ENCODE peak calls at places on chromosomes 11 and 22, in ten cellular contexts. Y, M, E, R, O, B, P, K, I and D are unnamed samples.

GRCh38 chr11:13448876-13449275 is 14.1 kb downstream of the BTBD10 start:
- DNase-seq in Y (no peak), M (peak), E (no peak), R (no peak), O (no peak), B (no peak), P (no peak), K (peak), I (no peak), D (no peak)

GRCh38 chr11:70573701-70574151 is 175.4 kb downstream of the CTTN start:
- DNase-seq in Y (no peak), M (no peak), E (no peak), R (no peak), O (peak), B (no peak), P (no peak), K (no peak), I (no peak), D (no peak)

GRCh38 chr11:98564233-98564632 is 456.5 kb upstream of the CNTN5 start:
- DNase-seq in Y (peak), M (no peak), E (no peak), R (no peak), O (no peak), B (no peak), P (no peak), K (no peak), I (no peak), D (no peak)

GRCh38 chr11:70084046-70084984 is 6.2 kb downstream of the ANO1 start:
- DNase-seq in Y (no peak), M (no peak), E (no peak), R (no peak), O (no peak), B (no peak), P (no peak), K (no peak), I (no peak), D (no peak)

GRCh38 chr22:18032455-18033101 is 8.2 kb upstream of the MICAL3 start:
- DNase-seq in Y (no peak), M (peak), E (no peak), R (peak), O (peak), B (no peak), P (no peak), K (no peak), I (no peak), D (no peak)

GRCh38 chr11:114621072-114621471 is 25.5 kb upstream of the NXPE4 start:
- DNase-seq in Y (no peak), M (no peak), E (no peak), R (no peak), O (no peak), B (no peak), P (no peak), K (no peak), I (no peak), D (no peak)

GRCh38 chr11:12052676-12053605 is 44.5 kb upstream of the DKK3 start:
- DNase-seq in Y (peak), M (no peak), E (no peak), R (no peak), O (no peak), B (no peak), P (no peak), K (no peak), I (peak), D (no peak)

GRCh38 chr22:19679476-19680099 is 34.7 kb upstream of the SEPTIN5 start:
- DNase-seq in Y (no peak), M (no peak), E (peak), R (no peak), O (no peak), B (peak), P (peak), K (no peak), I (peak), D (no peak)

GRCh38 chr11:107747622-107748021 is 35.8 kb upstream of the SLN start:
- DNase-seq in Y (no peak), M (no peak), E (no peak), R (no peak), O (no peak), B (no peak), P (no peak), K (no peak), I (no peak), D (no peak)

GRCh38 chr11:64126796-64127195 is 39.1 kb downstream of the MACROD1 start:
- DNase-seq in Y (no peak), M (no peak), E (no peak), R (no peak), O (no peak), B (no peak), P (no peak), K (no peak), I (no peak), D (no peak)

GRCh38 chr11:128552783-128553661 is 34.3 kb downstream of the ETS1 start:
- DNase-seq in Y (no peak), M (peak), E (no peak), R (no peak), O (no peak), B (no peak), P (no peak), K (no peak), I (no peak), D (no peak)

GRCh38 chr11:14905104-14906033 is 13.3 kb upstream of the CYP2R1 start:
- DNase-seq in Y (no peak), M (peak), E (peak), R (no peak), O (peak), B (peak), P (peak), K (no peak), I (no peak), D (no peak)

GRCh38 chr11:44334356-44335004 is 24.5 kb upstream of the ALX4 start:
- DNase-seq in Y (no peak), M (no peak), E (no peak), R (no peak), O (peak), B (no peak), P (no peak), K (no peak), I (no peak), D (no peak)

GRCh38 chr22:30427871-30428270 is 2.3 kb downstream of the MTFP1 start:
- DNase-seq in Y (no peak), M (peak), E (no peak), R (no peak), O (no peak), B (no peak), P (no peak), K (no peak), I (no peak), D (no peak)

GRCh38 chr11:19018901-19019300 is 41.6 kb downstream of the MRGPRX2 start:
- DNase-seq in Y (no peak), M (no peak), E (no peak), R (no peak), O (no peak), B (no peak), P (no peak), K (no peak), I (peak), D (peak)

GRCh38 chr11:112961751-112962747 is 829 bp downstream of the NCAM1 start:
- DNase-seq in Y (peak), M (peak), E (no peak), R (peak), O (peak), B (no peak), P (no peak), K (no peak), I (no peak), D (peak)

GRCh38 chr11:120649316-120649715 is 137.8 kb downstream of the GRIK4 start:
- DNase-seq in Y (no peak), M (no peak), E (no peak), R (no peak), O (peak), B (no peak), P (no peak), K (no peak), I (no peak), D (no peak)

GRCh38 chr22:49515486-49515885 is 312.2 kb downstream of the BRD1 start:
- DNase-seq in Y (no peak), M (peak), E (no peak), R (no peak), O (no peak), B (no peak), P (no peak), K (no peak), I (no peak), D (no peak)

GRCh38 chr11:131999084-131999483 is 628.7 kb downstream of the NTM start:
- DNase-seq in Y (peak), M (peak), E (no peak), R (no peak), O (no peak), B (no peak), P (no peak), K (peak), I (no peak), D (no peak)

GRCh38 chr11:12418019-12418611 is 40.7 kb downstream of the PARVA start:
- DNase-seq in Y (no peak), M (no peak), E (no peak), R (no peak), O (no peak), B (no peak), P (no peak), K (no peak), I (no peak), D (no peak)

GRCh38 chr22:40305625-40306024 is 40.7 kb upstream of the ADSL start:
- DNase-seq in Y (no peak), M (no peak), E (no peak), R (no peak), O (no peak), B (no peak), P (no peak), K (no peak), I (no peak), D (no peak)